ENCODE peak calls at places on chromosomes 2 and 18, in five cellular contexts. One of them, this sample, is unnamed. For H3K4me1, the result is how much of the 10 kb centered on the place peaks cover.

GRCh38 chr2:160042054-160042453 is 20.4 kb downstream of the PLA2R1 start:
- DNase-seq in HepG2: no peak
- DNase-seq in HCT116: no peak
- DNase-seq in GM23338: no peak
- DNase-seq in DND-41: no peak
- DNase-seq in this sample: peak

GRCh38 chr2:55771612-55772011 is 78.0 kb upstream of the PNPT1 start:
- DNase-seq in HepG2: peak
- DNase-seq in HCT116: peak
- DNase-seq in GM23338: peak
- DNase-seq in DND-41: no peak
- DNase-seq in this sample: peak

GRCh38 chr2:64645014-64645418 is 8.7 kb downstream of the SERTAD2 start:
- DNase-seq in HepG2: peak
- DNase-seq in HCT116: no peak
- DNase-seq in GM23338: peak
- DNase-seq in DND-41: peak
- DNase-seq in this sample: peak

GRCh38 chr2:233953106-233953801 is 36.1 kb downstream of the TRPM8 start:
- DNase-seq in HepG2: no peak
- DNase-seq in HCT116: no peak
- DNase-seq in GM23338: no peak
- DNase-seq in DND-41: no peak
- DNase-seq in this sample: no peak

GRCh38 chr2:166057363-166058169 is 70.3 kb downstream of the SCN1A start:
- DNase-seq in HepG2: peak
- DNase-seq in HCT116: no peak
- DNase-seq in GM23338: peak
- DNase-seq in DND-41: no peak
- DNase-seq in this sample: peak

GRCh38 chr2:207330912-207331311 is 165.2 kb upstream of the KLF7 start:
- DNase-seq in HepG2: no peak
- DNase-seq in HCT116: peak
- DNase-seq in GM23338: no peak
- DNase-seq in DND-41: no peak
- DNase-seq in this sample: no peak

GRCh38 chr18:79545255-79545654 is 134.3 kb upstream of the CTDP1 start:
- DNase-seq in HepG2: no peak
- DNase-seq in HCT116: no peak
- DNase-seq in GM23338: no peak
- DNase-seq in DND-41: no peak
- DNase-seq in this sample: no peak

GRCh38 chr2:80073134-80073561 is 231.4 kb downstream of the LRRTM1 start:
- DNase-seq in HepG2: peak
- DNase-seq in HCT116: peak
- DNase-seq in GM23338: peak
- DNase-seq in DND-41: peak
- DNase-seq in this sample: peak

GRCh38 chr2:106108351-106108750 is 85.8 kb downstream of the UXS1 start:
- DNase-seq in HepG2: no peak
- DNase-seq in HCT116: no peak
- DNase-seq in GM23338: no peak
- DNase-seq in DND-41: no peak
- DNase-seq in this sample: no peak

GRCh38 chr2:15814946-15815345 is 125.4 kb upstream of the MYCN start:
- DNase-seq in HepG2: no peak
- DNase-seq in HCT116: no peak
- DNase-seq in GM23338: no peak
- DNase-seq in DND-41: no peak
- DNase-seq in this sample: no peak

GRCh38 chr2:215441560-215442391 is 5.9 kb upstream of the FN1 start:
- DNase-seq in HepG2: no peak
- DNase-seq in HCT116: no peak
- DNase-seq in GM23338: no peak
- DNase-seq in DND-41: no peak
- DNase-seq in this sample: no peak

GRCh38 chr2:127169066-127169660 is 50.9 kb downstream of the CYP27C1 start:
- DNase-seq in HepG2: no peak
- DNase-seq in HCT116: no peak
- DNase-seq in GM23338: no peak
- DNase-seq in DND-41: no peak
- DNase-seq in this sample: no peak

GRCh38 chr18:46387426-46388131 is 269.4 kb downstream of the LOXHD1 start:
- DNase-seq in HepG2: no peak
- DNase-seq in HCT116: no peak
- DNase-seq in GM23338: no peak
- DNase-seq in DND-41: no peak
- DNase-seq in this sample: no peak

GRCh38 chr2:69998761-69999160 is 37.3 kb upstream of the ASPRV1 start:
- DNase-seq in HepG2: no peak
- DNase-seq in HCT116: no peak
- DNase-seq in GM23338: peak
- DNase-seq in DND-41: no peak
- DNase-seq in this sample: no peak

GRCh38 chr2:1778566-1778965 is 34.3 kb upstream of the PXDN start:
- DNase-seq in HepG2: no peak
- DNase-seq in HCT116: no peak
- DNase-seq in GM23338: no peak
- DNase-seq in DND-41: no peak
- DNase-seq in this sample: no peak

GRCh38 chr18:44589709-44590108 is 91.0 kb upstream of the SETBP1 start:
- DNase-seq in HepG2: no peak
- DNase-seq in HCT116: no peak
- DNase-seq in GM23338: no peak
- DNase-seq in DND-41: no peak
- DNase-seq in this sample: no peak

GRCh38 chr2:234136461-234136860 is 86.0 kb downstream of the SPP2 start:
- DNase-seq in HepG2: no peak
- DNase-seq in HCT116: no peak
- DNase-seq in GM23338: peak
- DNase-seq in DND-41: peak
- DNase-seq in this sample: peak

GRCh38 chr2:197159681-197160211 is 150.8 kb downstream of the ANKRD44 start:
- DNase-seq in HepG2: peak
- DNase-seq in HCT116: peak
- DNase-seq in GM23338: no peak
- DNase-seq in DND-41: no peak
- DNase-seq in this sample: no peak

GRCh38 chr2:241241669-241242068 is 53.2 kb downstream of the ANO7 start:
- DNase-seq in HepG2: no peak
- DNase-seq in HCT116: no peak
- DNase-seq in GM23338: no peak
- DNase-seq in DND-41: no peak
- DNase-seq in this sample: no peak

GRCh38 chr2:179022685-179023084 is 27.3 kb downstream of the CCDC141 start:
- DNase-seq in HepG2: no peak
- DNase-seq in HCT116: no peak
- DNase-seq in GM23338: no peak
- DNase-seq in DND-41: no peak
- DNase-seq in this sample: no peak

GRCh38 chr2:149858916-149859634 is 271.5 kb upstream of the MMADHC start:
- DNase-seq in HepG2: no peak
- DNase-seq in HCT116: no peak
- DNase-seq in GM23338: no peak
- DNase-seq in DND-41: no peak
- DNase-seq in this sample: peak

GRCh38 chr2:71498261-71498701 is 44.9 kb downstream of the DYSF start:
- DNase-seq in HepG2: peak
- DNase-seq in HCT116: peak
- DNase-seq in GM23338: no peak
- DNase-seq in DND-41: no peak
- DNase-seq in this sample: no peak

GRCh38 chr2:71502941-71503738 is 49.8 kb downstream of the DYSF start:
- DNase-seq in HepG2: no peak
- DNase-seq in HCT116: no peak
- DNase-seq in GM23338: no peak
- DNase-seq in DND-41: no peak
- DNase-seq in this sample: no peak

GRCh38 chr2:71496156-71496770 is 42.9 kb downstream of the DYSF start:
- DNase-seq in HepG2: no peak
- DNase-seq in HCT116: no peak
- DNase-seq in GM23338: peak
- DNase-seq in DND-41: no peak
- DNase-seq in this sample: no peak

GRCh38 chr2:71500426-71501079 is 47.2 kb downstream of the DYSF start:
- DNase-seq in HepG2: no peak
- DNase-seq in HCT116: no peak
- DNase-seq in GM23338: peak
- DNase-seq in DND-41: no peak
- DNase-seq in this sample: no peak

DNA sequence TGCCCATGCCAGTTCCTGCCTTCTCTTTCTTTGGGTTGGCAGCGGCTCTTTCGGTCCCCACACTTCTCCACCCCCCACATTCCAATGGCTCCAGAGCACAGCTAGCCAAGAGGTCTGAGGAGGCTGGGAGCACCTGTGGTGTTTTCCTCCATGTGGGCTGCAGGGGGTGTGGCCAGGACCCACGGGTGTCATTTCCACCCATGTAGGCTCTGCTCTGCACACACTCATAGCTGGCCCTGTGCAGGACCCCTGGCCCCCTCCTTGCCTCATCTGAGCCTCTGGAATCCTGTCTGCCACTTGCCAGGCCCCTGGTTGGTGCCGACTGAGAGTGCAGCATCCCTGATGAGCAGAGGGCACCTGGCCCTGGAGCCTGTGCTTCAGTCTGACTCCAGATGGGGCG is 46.3 kb downstream of the DYSF start:
- DNase-seq in HepG2: no peak
- DNase-seq in HCT116: no peak
- DNase-seq in GM23338: no peak
- DNase-seq in DND-41: no peak
- DNase-seq in this sample: no peak
- H3K4me2 ChIP-seq in HepG2: no peak
- H3K4me2 ChIP-seq in HCT116: no peak
- H3K4me2 ChIP-seq in GM23338: peak
- H3K4me2 ChIP-seq in DND-41: no peak
- H3K4me2 ChIP-seq in this sample: no peak

DNA sequence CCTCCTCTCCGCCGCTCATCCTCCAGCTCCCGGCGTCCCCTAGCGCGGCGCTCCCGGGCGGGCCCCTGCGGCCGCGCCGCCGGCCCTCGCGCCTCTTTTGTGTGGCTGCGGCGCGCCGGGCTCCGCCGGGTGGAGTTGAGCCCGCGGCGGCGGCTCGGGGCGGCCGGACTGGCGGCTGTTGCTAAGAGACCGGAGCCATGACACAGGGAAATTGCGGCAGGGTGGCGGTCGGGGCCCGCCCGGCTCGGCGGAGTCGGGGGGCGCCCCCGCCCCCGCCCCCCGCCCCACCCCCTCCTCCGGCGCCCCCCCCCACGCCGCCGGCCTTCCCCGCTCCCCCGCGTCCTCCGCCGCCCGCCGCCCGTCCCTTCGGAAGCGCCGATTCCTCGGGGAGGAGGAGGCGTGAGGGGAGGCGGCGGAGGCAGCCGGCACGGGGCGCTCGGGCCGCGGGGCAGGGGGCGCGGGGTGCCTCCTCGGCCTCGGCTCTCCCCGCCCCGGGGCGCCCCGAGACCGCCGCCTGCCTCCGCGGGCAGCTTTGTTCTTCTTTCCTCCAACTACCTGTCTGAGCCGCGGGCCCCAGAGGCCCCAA is at the start of gene TMEM200C:
- DNase-seq in HepG2: no peak
- DNase-seq in HCT116: no peak
- DNase-seq in GM23338: peak
- DNase-seq in DND-41: no peak
- DNase-seq in this sample: peak
- TF ChIP-seq EZH2 in HepG2: no peak
- TF ChIP-seq EZH2 in HCT116: no peak
- TF ChIP-seq EZH2 in GM23338: no peak
- TF ChIP-seq EZH2 in DND-41: no peak
- TF ChIP-seq EZH2 in this sample: no peak

GRCh38 chr2:60364441-60364840 is 189.0 kb downstream of the BCL11A start:
- DNase-seq in HepG2: no peak
- DNase-seq in HCT116: no peak
- DNase-seq in GM23338: no peak
- DNase-seq in DND-41: no peak
- DNase-seq in this sample: no peak

GRCh38 chr2:60368437-60368836 is 185.0 kb downstream of the BCL11A start:
- DNase-seq in HepG2: no peak
- DNase-seq in HCT116: no peak
- DNase-seq in GM23338: no peak
- DNase-seq in DND-41: no peak
- DNase-seq in this sample: no peak

GRCh38 chr2:60365556-60365955 is 187.9 kb downstream of the BCL11A start:
- DNase-seq in HepG2: peak
- DNase-seq in HCT116: no peak
- DNase-seq in GM23338: peak
- DNase-seq in DND-41: no peak
- DNase-seq in this sample: no peak

GRCh38 chr2:60361498-60361897 is 192.0 kb downstream of the BCL11A start:
- DNase-seq in HepG2: no peak
- DNase-seq in HCT116: no peak
- DNase-seq in GM23338: no peak
- DNase-seq in DND-41: no peak
- DNase-seq in this sample: no peak

GRCh38 chr2:60366178-60366577 is 187.3 kb downstream of the BCL11A start:
- DNase-seq in HepG2: no peak
- DNase-seq in HCT116: no peak
- DNase-seq in GM23338: no peak
- DNase-seq in DND-41: no peak
- DNase-seq in this sample: peak
- H3K4me1 ChIP-seq in HepG2: under half
- H3K4me1 ChIP-seq in HCT116: under half
- H3K4me1 ChIP-seq in GM23338: under half
- H3K4me1 ChIP-seq in DND-41: under half
- H3K4me1 ChIP-seq in this sample: under half

GRCh38 chr2:181253438-181253837 is 203.7 kb upstream of the ITGA4 start:
- DNase-seq in HepG2: no peak
- DNase-seq in HCT116: no peak
- DNase-seq in GM23338: no peak
- DNase-seq in DND-41: no peak
- DNase-seq in this sample: no peak

GRCh38 chr2:181264436-181264835 is 192.8 kb upstream of the ITGA4 start:
- DNase-seq in HepG2: no peak
- DNase-seq in HCT116: no peak
- DNase-seq in GM23338: no peak
- DNase-seq in DND-41: no peak
- DNase-seq in this sample: no peak

GRCh38 chr2:181262782-181263181 is 194.4 kb upstream of the ITGA4 start:
- DNase-seq in HepG2: no peak
- DNase-seq in HCT116: no peak
- DNase-seq in GM23338: no peak
- DNase-seq in DND-41: no peak
- DNase-seq in this sample: no peak

GRCh38 chr2:181264016-181264415 is 193.2 kb upstream of the ITGA4 start:
- DNase-seq in HepG2: no peak
- DNase-seq in HCT116: no peak
- DNase-seq in GM23338: peak
- DNase-seq in DND-41: no peak
- DNase-seq in this sample: no peak

DNA sequence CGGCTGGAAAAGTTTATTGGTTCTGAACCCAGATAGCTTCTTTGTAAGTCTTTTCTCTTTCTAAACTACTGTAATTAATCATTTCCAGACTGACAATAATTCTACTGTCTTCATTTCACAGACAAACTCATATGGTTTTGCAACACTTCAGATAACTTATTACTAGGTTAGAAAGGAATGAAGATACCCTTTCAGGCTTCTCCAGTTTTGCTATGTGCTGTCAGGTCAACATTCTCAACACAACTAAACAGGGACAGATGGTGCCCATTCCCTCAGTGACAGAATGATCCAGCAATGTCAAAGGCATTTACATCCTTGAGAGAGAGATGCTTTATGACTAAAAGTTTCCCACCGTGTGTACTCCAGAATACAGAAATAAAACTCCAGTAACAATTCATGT is 198.4 kb upstream of the ITGA4 start:
- DNase-seq in HepG2: peak
- DNase-seq in HCT116: no peak
- DNase-seq in GM23338: no peak
- DNase-seq in DND-41: no peak
- DNase-seq in this sample: no peak
- H3K4me2 ChIP-seq in HepG2: no peak
- H3K4me2 ChIP-seq in HCT116: no peak
- H3K4me2 ChIP-seq in GM23338: no peak
- H3K4me2 ChIP-seq in DND-41: no peak
- H3K4me2 ChIP-seq in this sample: no peak

This sample was measured in MM.1S.